ENCODE peak calls at places on chromosomes 11 and 22, in six cellular contexts. B, T, A, Z, Q and P are unnamed samples.

GRCh38 chr22:43783777-43784176 is 28.3 kb downstream of the EFCAB6 start:
- DNase-seq in A (no peak), Q (no peak), B (peak), Z (no peak), T (no peak), P (no peak)

GRCh38 chr11:61162092-61162935 is 1.1 kb upstream of the VPS37C start:
- DNase-seq in Z (no peak), A (peak), Q (no peak), T (peak), B (peak), P (no peak)

GRCh38 chr11:125950178-125950490 is 4.3 kb downstream of the VSIG10L2 start:
- DNase-seq in T (no peak), A (no peak), B (no peak), Z (no peak), Q (no peak), P (no peak)

GRCh38 chr11:65150513-65151271 is 16.4 kb upstream of the SYVN1 start:
- DNase-seq in Q (peak), Z (peak), B (peak), T (peak), A (no peak), P (peak)

GRCh38 chr11:108912587-108912986 is 247.7 kb downstream of the DDX10 start:
- DNase-seq in Q (peak), T (no peak), B (peak), Z (no peak), A (no peak), P (no peak)

GRCh38 chr22:36562261-36562835 is 33.4 kb upstream of the EIF3D start:
- DNase-seq in B (peak), T (peak), Z (no peak), A (no peak), Q (no peak), P (no peak)

GRCh38 chr11:73452726-73453125 is 76.5 kb downstream of the RELT start:
- DNase-seq in T (no peak), B (no peak), A (no peak), Q (no peak), Z (no peak), P (no peak)

GRCh38 chr11:124174001-124174400 is 9.1 kb upstream of the OR10D3 start:
- DNase-seq in B (peak), T (peak), Z (no peak), Q (peak), A (peak), P (no peak)

GRCh38 chr22:47043835-47044721 is 281.6 kb downstream of the TBC1D22A start:
- DNase-seq in B (peak), A (no peak), Q (no peak), T (peak), Z (peak), P (peak)

GRCh38 chr11:115222863-115223530 is 281.2 kb downstream of the CADM1 start:
- DNase-seq in Z (no peak), A (peak), B (peak), T (no peak), Q (no peak), P (no peak)

GRCh38 chr11:71248656-71249055 is 3.7 kb downstream of the SHANK2 start:
- DNase-seq in T (no peak), Z (no peak), A (no peak), Q (no peak), B (no peak), P (no peak)

GRCh38 chr11:26847459-26847858 is 125.6 kb upstream of the SLC5A12 start:
- DNase-seq in Z (no peak), Q (peak), A (no peak), T (peak), B (peak), P (no peak)

GRCh38 chr11:15053201-15053685 is 20.1 kb upstream of the CALCB start:
- DNase-seq in Q (peak), Z (no peak), T (peak), B (peak), A (no peak), P (no peak)

GRCh38 chr11:12667646-12668045 is 6.6 kb upstream of the TEAD1 start:
- DNase-seq in A (no peak), Q (no peak), Z (no peak), T (no peak), B (no peak), P (no peak)

GRCh38 chr11:2670541-2671100 is 29.2 kb downstream of the KCNQ1OT1 start:
- DNase-seq in B (no peak), Q (no peak), A (no peak), Z (peak), T (no peak), P (no peak)

GRCh38 chr11:59283825-59284772 is 71.4 kb upstream of the MPEG1 start:
- DNase-seq in B (peak), Z (peak), T (peak), Q (peak), A (peak), P (no peak)

GRCh38 chr11:1841511-1842148 is 2.8 kb downstream of the TNNI2 start:
- DNase-seq in T (no peak), Q (no peak), B (no peak), A (no peak), Z (no peak), P (peak)

GRCh38 chr22:42190274-42190673 is 59.7 kb upstream of the CYP2D6 start:
- DNase-seq in Z (no peak), B (no peak), T (no peak), Q (no peak), A (no peak), P (no peak)

GRCh38 chr22:43101306-43101705 is 9.2 kb upstream of the BIK start:
- DNase-seq in B (no peak), Z (no peak), A (no peak), T (no peak), Q (no peak), P (no peak)

GRCh38 chr22:26322179-26322905 is 106.7 kb upstream of the ASPHD2 start:
- DNase-seq in Q (peak), B (peak), A (no peak), Z (no peak), T (no peak), P (no peak)

GRCh38 chr22:27129266-27129665 is 471.9 kb downstream of the MIAT start:
- DNase-seq in Q (peak), B (peak), T (peak), Z (no peak), A (no peak), P (no peak)

GRCh38 chr11:91293119-91293518 is 931.5 kb upstream of the FAT3 start:
- DNase-seq in A (no peak), B (no peak), T (no peak), Z (no peak), Q (no peak), P (no peak)

GRCh38 chr11:30741039-30741550 is 154.9 kb upstream of the MPPED2 start:
- DNase-seq in Z (no peak), Q (no peak), A (no peak), T (peak), B (peak), P (no peak)

GRCh38 chr11:71502871-71503435 is 24.1 kb upstream of the KRTAP5-7 start:
- DNase-seq in B (no peak), T (no peak), Z (no peak), A (no peak), Q (no peak), P (no peak)

GRCh38 chr11:20355221-20356219 is 8.0 kb upstream of the HTATIP2 start:
- DNase-seq in B (peak), T (peak), Q (peak), Z (peak), A (peak), P (no peak)

GRCh38 chr11:47399860-47400812 is 8.3 kb upstream of the SLC39A13 start:
- DNase-seq in A (peak), T (no peak), B (no peak), Q (no peak), Z (no peak), P (peak)

GRCh38 chr11:47398551-47398950 is 9.8 kb upstream of the SLC39A13 start:
- DNase-seq in Z (no peak), A (no peak), B (no peak), T (no peak), Q (no peak), P (peak)

GRCh38 chr11:47396049-47396320 is 12.4 kb upstream of the SLC39A13 start:
- DNase-seq in T (no peak), B (no peak), Q (no peak), Z (no peak), A (no peak), P (no peak)

GRCh38 chr11:47395225-47396048 is 13.0 kb upstream of the SLC39A13 start:
- DNase-seq in B (no peak), T (no peak), Z (no peak), A (no peak), Q (no peak), P (peak)

DNA sequence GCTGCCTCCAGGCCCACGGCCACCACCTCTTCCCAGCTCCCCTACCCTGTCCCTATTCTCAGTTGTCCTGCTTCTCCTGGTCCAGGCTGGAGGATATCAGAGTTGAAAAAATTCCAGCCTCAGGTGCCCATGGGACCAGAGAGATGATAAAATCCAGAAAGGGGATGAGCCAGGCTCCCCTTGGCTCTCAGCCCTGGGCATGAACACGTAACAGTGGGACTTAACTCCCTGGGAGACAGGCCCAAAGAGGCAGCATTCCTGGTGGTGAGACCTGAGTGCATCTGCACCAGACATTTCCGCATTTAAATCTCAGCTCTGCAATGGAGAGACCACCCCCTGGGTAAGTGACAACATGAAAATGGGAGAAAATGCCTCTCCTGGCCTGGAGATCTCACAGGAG is 10.4 kb upstream of the SLC39A13 start:
- DNase-seq in B (no peak), T (no peak), Q (no peak), Z (no peak), A (no peak), P (peak)
- H3K9ac ChIP-seq in B (no peak), T (no peak), Q (no peak), Z (no peak), A (no peak), P (no peak)

DNA sequence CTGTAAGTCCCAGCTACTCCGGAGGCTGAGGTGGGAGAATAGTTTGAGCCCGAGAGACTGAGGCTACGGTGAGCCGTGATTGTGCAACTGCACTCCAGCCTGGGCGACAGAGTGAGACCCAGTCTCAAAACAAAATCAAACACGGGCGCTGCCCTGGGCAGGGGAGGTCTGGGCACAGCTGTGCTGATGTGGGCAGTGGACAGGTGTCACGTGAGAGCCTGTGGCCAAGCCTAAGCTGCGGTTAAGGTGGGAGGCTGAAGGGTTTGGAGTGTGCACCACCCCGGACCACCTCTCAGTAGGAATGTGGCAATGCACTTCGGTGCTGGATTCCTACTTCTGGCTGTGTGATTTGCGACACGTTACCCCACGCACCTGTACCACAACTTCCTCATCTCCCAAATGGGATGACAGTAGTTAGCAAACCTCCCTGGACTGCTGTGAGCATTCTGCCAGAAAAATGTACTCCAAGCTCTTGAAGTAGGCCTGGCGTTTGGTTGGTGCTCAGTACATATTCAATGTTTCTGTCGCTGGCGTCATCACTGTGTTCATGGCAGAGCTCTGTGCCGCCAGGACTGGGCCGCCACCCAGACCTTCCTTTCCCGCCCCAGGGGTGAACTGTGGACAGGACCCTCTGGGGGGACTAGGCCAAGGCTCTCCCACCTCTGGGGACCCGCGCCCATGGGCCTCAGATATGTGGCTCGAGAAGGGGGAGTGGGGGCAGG is 807 bp upstream of the ZNF74 start:
- DNase-seq in T (no peak), Q (no peak), Z (no peak), A (no peak), B (peak), P (peak)
- H3K9ac ChIP-seq in T (peak), Q (peak), Z (peak), A (peak), B (peak), P (no peak)

GRCh38 chr11:35655856-35656255 is 6.7 kb upstream of the TRIM44 start:
- DNase-seq in B (no peak), A (peak), T (no peak), Q (no peak), Z (no peak), P (no peak)

GRCh38 chr11:35658028-35658948 is 4.3 kb upstream of the TRIM44 start:
- DNase-seq in A (no peak), Z (no peak), T (no peak), B (peak), Q (no peak), P (no peak)

GRCh38 chr11:35651263-35651662 is 11.3 kb upstream of the TRIM44 start:
- DNase-seq in T (no peak), Z (no peak), B (no peak), Q (no peak), A (no peak), P (no peak)

GRCh38 chr11:35650467-35650866 is 12.1 kb upstream of the TRIM44 start:
- DNase-seq in Q (no peak), B (no peak), A (no peak), Z (no peak), T (no peak), P (no peak)

GRCh38 chr11:35654711-35655110 is 7.9 kb upstream of the TRIM44 start:
- DNase-seq in Z (no peak), Q (no peak), B (no peak), T (peak), A (no peak), P (no peak)
- H3K9ac ChIP-seq in Z (no peak), Q (no peak), B (no peak), T (no peak), A (no peak), P (no peak)

GRCh38 chr22:50259302-50259701 is 2.2 kb downstream of the MAPK12 start:
- DNase-seq in Q (no peak), A (no peak), T (no peak), B (no peak), Z (no peak), P (no peak)
- H3K9ac ChIP-seq in Q (no peak), A (no peak), T (peak), B (no peak), Z (no peak), P (no peak)